ENCODE peak calls at places on chromosomes 12 and 14, in five cellular contexts. T, N, V, Q and W are unnamed samples. For H3K9me3, the result is how much of the 10 kb centered on the place peaks cover.

GRCh38 chr12:116934908-116935698 is 24.4 kb downstream of the FBXW8 start:
- DNase-seq in T (no peak), V (peak), Q (no peak), N (no peak), W (no peak)

GRCh38 chr14:76694106-76694505 is 67.2 kb upstream of the VASH1 start:
- DNase-seq in N (no peak), V (no peak), Q (no peak), T (no peak), W (no peak)

GRCh38 chr14:77498120-77498979 is at the start of gene ISM2:
- DNase-seq in V (no peak), N (no peak), T (peak), Q (peak), W (peak)

GRCh38 chr12:89051065-89051677 is 301.1 kb downstream of the DUSP6 start:
- DNase-seq in T (no peak), N (peak), V (no peak), Q (no peak), W (no peak)

GRCh38 chr14:38122241-38122640 is 85.5 kb upstream of the SSTR1 start:
- DNase-seq in T (no peak), N (no peak), V (no peak), Q (no peak), W (no peak)

GRCh38 chr12:106291342-106291741 is 11.2 kb upstream of the TCP11L2 start:
- DNase-seq in T (no peak), V (no peak), Q (no peak), N (no peak), W (no peak)

GRCh38 chr14:89921896-89922548 is 32.5 kb downstream of the EFCAB11 start:
- DNase-seq in Q (no peak), T (no peak), V (no peak), N (no peak), W (no peak)

GRCh38 chr12:68317047-68317667 is 15.0 kb downstream of the MDM1 start:
- DNase-seq in N (peak), Q (no peak), V (no peak), T (no peak), W (peak)

GRCh38 chr12:31651893-31652521 is 7.5 kb upstream of the ETFBKMT start:
- DNase-seq in N (no peak), V (no peak), T (no peak), Q (no peak), W (no peak)

GRCh38 chr14:31819281-31819680 is 257.8 kb upstream of the ARHGAP5 start:
- DNase-seq in V (no peak), N (no peak), Q (no peak), T (no peak), W (no peak)

GRCh38 chr12:76329163-76329562 is 19.1 kb downstream of the BBS10 start:
- DNase-seq in T (no peak), N (no peak), Q (no peak), V (no peak), W (no peak)

GRCh38 chr14:50832935-50833607 is 2.1 kb upstream of the NIN start:
- DNase-seq in V (no peak), Q (no peak), N (no peak), T (no peak), W (no peak)

GRCh38 chr12:96908170-96908675 is 1.2 kb downstream of the NEDD1 start:
- DNase-seq in Q (no peak), N (no peak), T (no peak), V (no peak), W (no peak)

GRCh38 chr14:76947078-76947837 is 81.2 kb downstream of the IRF2BPL start:
- DNase-seq in Q (peak), N (peak), V (peak), T (peak), W (peak)

GRCh38 chr14:73725116-73726024 is 11.2 kb upstream of the PNMA1 start:
- DNase-seq in T (no peak), Q (peak), N (no peak), V (no peak), W (no peak)

GRCh38 chr14:34168656-34169055 is 217.8 kb upstream of the EGLN3 start:
- DNase-seq in T (no peak), N (no peak), Q (no peak), V (no peak), W (no peak)

GRCh38 chr12:9776795-9777194 is 16.1 kb upstream of the CD69 start:
- DNase-seq in V (no peak), N (no peak), T (no peak), Q (no peak), W (no peak)

GRCh38 chr14:91380610-91381371 is 36.8 kb downstream of the CCDC88C start:
- DNase-seq in N (peak), V (no peak), T (peak), Q (no peak), W (no peak)

GRCh38 chr12:6277982-6278438 is 32.5 kb upstream of the PLEKHG6 start:
- DNase-seq in Q (no peak), N (no peak), V (peak), T (peak), W (no peak)

GRCh38 chr12:79409562-79409961 is 281.2 kb downstream of the PAWR start:
- DNase-seq in Q (no peak), V (no peak), T (no peak), N (no peak), W (no peak)

GRCh38 chr14:86654558-86655184 is 1124.7 kb downstream of the FLRT2 start:
- DNase-seq in T (peak), V (peak), N (peak), Q (peak), W (peak)

GRCh38 chr14:98236314-98236713 is 1035.7 kb downstream of the BCL11B start:
- DNase-seq in Q (no peak), V (no peak), N (no peak), T (no peak), W (no peak)

GRCh38 chr14:63302135-63302534 is 16.6 kb downstream of the GPHB5 start:
- DNase-seq in Q (no peak), V (no peak), N (no peak), T (no peak), W (no peak)

GRCh38 chr12:14828896-14829295 is 14.4 kb downstream of the ART4 start:
- DNase-seq in T (no peak), N (no peak), V (no peak), Q (no peak), W (no peak)

GRCh38 chr14:31190220-31190605 is 17.4 kb downstream of the HECTD1 start:
- DNase-seq in Q (no peak), V (no peak), N (no peak), T (no peak), W (no peak)

GRCh38 chr14:49893309-49894213 is 679 bp downstream of the ARF6 start:
- DNase-seq in N (peak), Q (peak), T (peak), V (peak), W (peak)

GRCh38 chr12:74415633-74416032 is 122.0 kb upstream of the ATXN7L3B start:
- DNase-seq in V (no peak), T (no peak), Q (no peak), N (peak), W (no peak)

GRCh38 chr14:63203618-63204406 is 431 bp upstream of the RHOJ start:
- DNase-seq in N (no peak), V (peak), Q (no peak), T (peak), W (no peak)

GRCh38 chr14:66076166-66076565 is 410.0 kb upstream of the CCDC196 start:
- DNase-seq in T (no peak), N (no peak), V (no peak), Q (no peak), W (no peak)

GRCh38 chr12:115763982-115764621 is 513.4 kb downstream of the MED13L start:
- DNase-seq in N (no peak), Q (peak), V (no peak), T (no peak), W (no peak)

GRCh38 chr12:115760231-115760630 is 517.3 kb downstream of the MED13L start:
- DNase-seq in V (no peak), N (no peak), Q (no peak), T (no peak), W (no peak)

GRCh38 chr12:115761784-115762183 is 515.7 kb downstream of the MED13L start:
- DNase-seq in T (no peak), V (no peak), N (no peak), Q (peak), W (no peak)

GRCh38 chr12:115762934-115763333 is 514.6 kb downstream of the MED13L start:
- DNase-seq in V (no peak), N (no peak), T (no peak), Q (peak), W (no peak)

DNA sequence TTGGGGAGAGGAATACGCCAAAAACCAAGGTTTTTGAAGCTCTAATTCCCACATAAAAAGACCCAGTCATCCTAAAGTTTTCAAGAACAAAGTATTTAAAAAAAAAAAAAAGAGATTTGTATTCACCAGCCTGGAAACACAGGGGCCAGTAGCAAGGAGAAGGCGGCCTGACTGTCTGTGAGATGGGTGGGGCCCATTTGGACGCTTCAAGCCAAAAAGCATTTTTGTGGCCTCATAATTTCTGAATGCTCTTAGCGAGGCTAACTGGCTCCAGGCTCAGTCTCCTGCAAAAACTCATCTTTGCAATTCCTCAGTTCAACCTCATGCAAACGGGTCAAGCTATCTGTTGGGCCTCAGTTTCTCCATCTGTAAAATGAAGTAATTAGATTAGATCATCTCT is 514.1 kb downstream of the MED13L start:
- DNase-seq in V (no peak), Q (no peak), N (no peak), T (no peak), W (no peak)
- H3K4me3 ChIP-seq in V (no peak), Q (no peak), N (no peak), T (no peak), W (no peak)

GRCh38 chr14:22513066-22513812 is 75.8 kb downstream of the DAD1 start:
- DNase-seq in T (no peak), Q (no peak), N (no peak), V (no peak), W (no peak)
- H3K27ac ChIP-seq in T (peak), Q (no peak), N (no peak), V (no peak), W (no peak)

GRCh38 chr12:130573235-130573634 is 142.9 kb downstream of the RIMBP2 start:
- DNase-seq in V (no peak), Q (no peak), T (no peak), N (no peak), W (no peak)

GRCh38 chr12:130572553-130572952 is 143.5 kb downstream of the RIMBP2 start:
- DNase-seq in N (no peak), T (no peak), V (no peak), Q (no peak), W (no peak)

GRCh38 chr12:130574402-130574801 is 141.7 kb downstream of the RIMBP2 start:
- DNase-seq in N (peak), T (no peak), V (no peak), Q (no peak), W (no peak)

GRCh38 chr12:130571089-130571488 is 145.0 kb downstream of the RIMBP2 start:
- DNase-seq in N (peak), Q (no peak), V (no peak), T (no peak), W (no peak)

GRCh38 chr12:130571734-130572133 is 144.4 kb downstream of the RIMBP2 start:
- DNase-seq in N (no peak), Q (no peak), T (no peak), V (no peak), W (no peak)
- H3K9me3 ChIP-seq in N (under half), Q (under half), T (under half), V (under half), W (under half)

DNA sequence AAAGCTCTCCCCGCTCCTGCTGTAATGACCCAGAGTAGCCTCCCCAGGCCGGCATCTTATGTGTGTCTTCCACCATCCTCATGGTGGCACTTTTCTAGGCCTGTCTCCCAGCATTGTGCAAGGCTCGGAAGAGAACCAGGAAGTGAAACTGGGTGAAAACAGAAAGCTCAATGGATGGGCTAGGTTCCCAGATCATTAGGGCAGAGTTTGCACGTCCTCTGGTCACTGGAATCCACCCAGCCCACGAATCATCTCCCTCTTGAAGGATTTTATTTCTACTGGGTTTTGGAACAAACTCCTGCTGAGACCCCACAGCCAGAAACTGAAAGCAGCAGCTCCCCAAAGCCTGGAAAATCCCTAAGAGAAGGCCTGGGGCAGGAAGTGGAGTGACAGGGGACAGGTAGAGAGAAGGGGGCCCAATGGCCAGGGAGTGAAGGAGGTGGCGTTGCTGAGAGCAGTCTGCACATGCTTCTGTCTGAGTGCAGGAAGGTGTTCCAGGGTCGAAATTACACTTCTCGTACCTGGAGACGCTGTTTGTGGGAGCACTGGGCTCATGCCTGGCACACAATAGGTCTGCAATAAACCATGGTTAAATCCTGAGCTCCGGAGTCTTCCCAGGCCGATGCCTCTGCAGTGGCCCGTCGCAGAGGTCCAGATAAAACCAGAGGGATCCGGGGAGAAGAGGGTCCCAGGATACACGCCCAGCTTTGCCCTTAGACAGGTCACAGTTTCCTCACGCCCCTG is 15.6 kb downstream of the ACVRL1 start:
- DNase-seq in N (no peak), T (no peak), V (peak), Q (no peak), W (no peak)
- H3K4me3 ChIP-seq in N (no peak), T (peak), V (no peak), Q (no peak), W (no peak)

DNA sequence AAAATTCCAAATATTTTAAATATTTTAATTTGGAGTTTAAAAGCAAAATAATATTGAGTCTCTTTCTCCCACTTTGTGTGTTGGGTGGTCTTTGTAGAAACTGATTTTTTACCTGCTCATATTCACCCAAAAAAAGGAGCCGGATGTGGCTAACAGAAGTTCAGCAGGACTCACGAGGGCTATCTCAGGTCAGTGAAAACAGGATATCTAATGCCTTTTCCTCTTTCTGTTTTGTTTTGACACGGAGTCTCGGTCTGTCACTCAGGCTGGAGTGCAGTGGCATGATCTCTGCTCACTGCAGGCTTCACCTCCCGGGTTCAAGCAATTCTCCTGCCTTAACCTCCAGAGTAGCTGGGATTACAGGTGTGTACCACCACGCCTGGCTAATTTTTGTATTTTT is 30.8 kb downstream of the COA8 start:
- DNase-seq in Q (no peak), N (no peak), T (no peak), V (no peak), W (no peak)
- H3K27ac ChIP-seq in Q (peak), N (no peak), T (peak), V (no peak), W (no peak)

GRCh38 chr12:132953771-132954170 is 2.3 kb downstream of the ZNF605 start:
- DNase-seq in T (no peak), Q (no peak), V (no peak), N (no peak), W (no peak)

GRCh38 chr12:132951649-132952048 is 4.5 kb downstream of the ZNF605 start:
- DNase-seq in V (no peak), Q (no peak), T (no peak), N (no peak), W (no peak)

GRCh38 chr12:132954471-132955048 is 1.5 kb downstream of the ZNF605 start:
- DNase-seq in N (no peak), V (no peak), T (no peak), Q (no peak), W (no peak)

GRCh38 chr12:132952371-132953162 is 3.5 kb downstream of the ZNF605 start:
- DNase-seq in T (no peak), Q (no peak), N (no peak), V (no peak), W (no peak)

DNA sequence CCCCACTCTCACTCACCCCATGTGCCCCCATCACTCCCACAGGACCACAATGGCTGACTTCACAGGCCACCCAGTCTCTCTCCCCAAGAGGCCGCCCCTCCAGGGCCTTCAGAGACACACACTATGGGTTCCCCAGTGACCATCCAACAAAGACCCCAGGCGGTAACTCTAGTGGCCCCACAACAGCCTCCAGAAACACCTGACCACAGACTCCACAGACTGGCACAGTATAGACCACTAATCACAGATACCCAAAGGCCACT is 3.0 kb downstream of the ZNF605 start:
- DNase-seq in V (no peak), N (no peak), Q (no peak), T (no peak), W (no peak)
- H3K9me3 ChIP-seq in V (half or more), N (half or more), Q (under half), T (half or more), W (under half)